ENCODE peak calls at places on chromosomes 16 and 17, in eight cellular contexts. S is lower leg skin; Z is cardiac fibroblast; Q is uterus; F is ovary; M is GM06990; K is WERI-Rb-1; U is CD4-positive, alpha-beta memory T cell. P is an unnamed sample.
A peak's percentile ranks its signal among the peaks of the same experiment; 100 is the strongest.

GRCh38 chr17:55248077-55248476 is 16.7 kb upstream of the HLF start:
- DNase-seq in S (no peak), Z (no peak), Q (no peak), F (no peak), M (no peak), K (no peak), U (no peak), P (no peak)

GRCh38 chr16:57637424-57637823 is 9.0 kb downstream of the ADGRG1 start:
- DNase-seq in S (no peak), Z (peak; percentile 53), Q (no peak), F (no peak), M (no peak), K (no peak), U (no peak), P (peak; percentile 68)

GRCh38 chr16:89924298-89924924 is 1.3 kb downstream of the TUBB3 start:
- DNase-seq in S (no peak), Z (peak; percentile 72), Q (no peak), F (peak; percentile 53), M (no peak), K (peak; percentile 77), U (no peak), P (no peak)

GRCh38 chr17:70029019-70029767 is 45.8 kb upstream of the KCNJ16 start:
- DNase-seq in S (no peak), Z (no peak), Q (no peak), F (no peak), M (no peak), K (no peak), U (no peak), P (no peak)

GRCh38 chr16:3793161-3793576 is 75.8 kb upstream of the TRAP1 start:
- DNase-seq in S (peak; percentile 22), Z (peak; percentile 50), Q (peak; percentile 51), F (peak; percentile 65), M (no peak), K (no peak), U (no peak), P (no peak)

GRCh38 chr17:75751676-75752404 is 13.2 kb downstream of the GALK1 start:
- DNase-seq in S (no peak), Z (no peak), Q (no peak), F (no peak), M (no peak), K (no peak), U (no peak), P (no peak)

GRCh38 chr17:48048321-48049140 is at the start of gene NFE2L1:
- DNase-seq in S (peak; percentile 87), Z (peak; percentile 96), Q (peak; percentile 86), F (peak; percentile 89), M (no peak), K (peak; percentile 97), U (peak; percentile 39), P (peak; percentile 95)

GRCh38 chr16:57042157-57043111 is 49.9 kb upstream of the CPNE2 start:
- DNase-seq in S (no peak), Z (no peak), Q (no peak), F (no peak), M (peak; percentile 74), K (no peak), U (peak; percentile 38), P (no peak)

GRCh38 chr17:63247706-63248105 is 198.4 kb downstream of the CYB561 start:
- DNase-seq in S (no peak), Z (peak; percentile 20), Q (no peak), F (no peak), M (no peak), K (no peak), U (no peak), P (no peak)

GRCh38 chr17:76137026-76137350 is 4.1 kb downstream of the FOXJ1 start:
- DNase-seq in S (no peak), Z (no peak), Q (no peak), F (no peak), M (no peak), K (no peak), U (no peak), P (no peak)

GRCh38 chr16:86222541-86222940 is 287.8 kb upstream of the FOXF1 start:
- DNase-seq in S (no peak), Z (peak; percentile 23), Q (no peak), F (no peak), M (no peak), K (peak; percentile 20), U (no peak), P (no peak)

GRCh38 chr16:81073560-81074330 is 3.3 kb downstream of the C16orf46 start:
- DNase-seq in S (no peak), Z (no peak), Q (no peak), F (no peak), M (no peak), K (no peak), U (no peak), P (no peak)

GRCh38 chr16:10878644-10879498 is 1.9 kb downstream of the CIITA start:
- DNase-seq in S (no peak), Z (peak; percentile 32), Q (peak; percentile 35), F (peak; percentile 47), M (peak; percentile 77), K (no peak), U (no peak), P (peak; percentile 85)

GRCh38 chr16:57644383-57645014 is 16.1 kb downstream of the ADGRG1 start:
- DNase-seq in S (no peak), Z (no peak), Q (no peak), F (no peak), M (no peak), K (no peak), U (no peak), P (no peak)

GRCh38 chr17:35010093-35010492 is 29.8 kb downstream of the LIG3 start:
- DNase-seq in S (no peak), Z (no peak), Q (no peak), F (no peak), M (no peak), K (no peak), U (no peak), P (no peak)

GRCh38 chr16:89565506-89566372 is 5.3 kb downstream of the RPL13 start:
- DNase-seq in S (peak; percentile 40), Z (peak; percentile 46), Q (no peak), F (peak; percentile 66), M (peak; percentile 75), K (peak; percentile 65), U (no peak), P (peak; percentile 54)

GRCh38 chr16:76195648-76196047 is 81.6 kb upstream of the CNTNAP4 start:
- DNase-seq in S (no peak), Z (no peak), Q (no peak), F (no peak), M (no peak), K (no peak), U (no peak), P (no peak)

GRCh38 chr16:1947369-1947670 is 4.3 kb upstream of the MSRB1 start:
- DNase-seq in S (no peak), Z (no peak), Q (no peak), F (no peak), M (no peak), K (no peak), U (no peak), P (no peak)

GRCh38 chr16:1949507-1949906 is 5.0 kb downstream of the RPL3L start:
- DNase-seq in S (no peak), Z (no peak), Q (no peak), F (no peak), M (no peak), K (no peak), U (no peak), P (no peak)

GRCh38 chr16:1953734-1954133 is 755 bp downstream of the RPL3L start:
- DNase-seq in S (no peak), Z (no peak), Q (no peak), F (no peak), M (no peak), K (no peak), U (no peak), P (no peak)

GRCh38 chr16:1950047-1950446 is 4.4 kb downstream of the RPL3L start:
- DNase-seq in S (no peak), Z (no peak), Q (no peak), F (no peak), M (no peak), K (no peak), U (no peak), P (no peak)

DNA sequence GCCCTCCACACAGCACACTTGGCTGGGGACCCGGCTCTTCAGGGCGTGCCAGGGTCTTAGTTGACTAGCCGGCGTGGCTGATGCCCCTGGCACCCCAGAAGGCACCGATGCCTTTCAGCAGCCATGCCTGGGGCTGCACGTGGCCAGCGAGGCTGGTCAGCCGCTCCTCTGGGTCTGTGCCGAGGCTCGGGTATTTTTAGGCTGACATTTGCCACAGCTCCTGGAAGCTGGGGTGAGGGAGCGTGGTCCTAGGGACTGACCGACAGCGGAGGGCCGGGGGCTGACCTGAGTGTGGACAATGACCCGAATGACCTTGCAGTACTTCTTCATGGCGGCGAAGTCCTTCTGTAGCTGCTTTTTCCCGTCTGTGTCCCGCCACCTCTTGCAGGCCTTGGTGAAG is 3.9 kb downstream of the RPL3L start:
- DNase-seq in S (no peak), Z (no peak), Q (no peak), F (no peak), M (no peak), K (no peak), U (no peak), P (no peak)
- H3K4me3 ChIP-seq in S (no peak overlapping the region), Z (no peak overlapping the region), Q (no peak overlapping the region), F (no peak overlapping the region), M (no peak overlapping the region), K (no peak overlapping the region), U (no peak overlapping the region), P (no peak overlapping the region)

DNA sequence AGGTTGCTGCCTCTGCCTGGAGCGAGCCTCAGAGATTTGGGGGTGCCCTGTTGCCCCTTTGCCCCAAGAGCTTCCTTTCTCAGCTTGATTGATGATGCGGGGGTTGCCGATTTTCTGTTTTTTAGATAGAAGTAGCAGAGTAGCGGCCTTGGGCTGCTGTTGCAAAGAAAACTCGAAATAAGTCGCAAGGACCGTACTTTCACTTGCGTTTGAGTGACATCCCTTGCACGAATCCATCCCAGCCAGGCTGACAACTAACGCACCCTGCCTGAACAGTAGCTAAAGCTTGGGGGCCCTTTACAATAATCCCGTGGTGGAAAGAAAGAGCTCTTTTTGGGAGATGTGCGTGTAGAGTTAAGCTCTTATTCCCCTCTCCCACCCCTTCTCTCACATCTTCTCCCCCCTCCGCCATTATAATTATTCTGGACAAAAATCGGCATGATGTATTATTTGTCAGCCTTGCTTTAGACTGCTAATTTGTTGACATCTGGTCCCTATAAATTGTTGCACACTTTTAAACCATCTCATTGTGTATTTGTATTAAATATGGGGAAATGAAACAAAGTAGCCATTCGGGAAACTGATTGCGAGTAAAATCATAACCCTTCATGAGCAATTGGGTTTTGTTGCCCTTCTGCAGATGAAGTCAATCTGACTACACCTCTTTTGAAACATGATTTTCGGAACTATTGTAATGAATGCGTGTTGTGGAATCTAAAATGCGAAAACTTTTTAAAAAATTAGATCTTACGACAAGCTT is 898 bp downstream of the USP10 start:
- DNase-seq in S (no peak), Z (peak; percentile 25), Q (no peak), F (no peak), M (peak; percentile 19), K (no peak), U (peak; percentile 52), P (no peak)
- H3K4me3 ChIP-seq in S (peak overlapping the region; percentile 96), Z (peak overlapping the region; percentile 82), Q (peak overlapping the region; percentile 50), F (peak overlapping the region; percentile 85), M (peak overlapping the region; percentile 83), K (peak overlapping the region; percentile 61), U (peak overlapping the region; percentile 78), P (peak overlapping the region; percentile 74)

GRCh38 chr16:30947533-30948086 is 1.3 kb upstream of the ORAI3 start:
- DNase-seq in S (no peak), Z (no peak), Q (no peak), F (no peak), M (no peak), K (no peak), U (no peak), P (no peak)
- H3K4me3 ChIP-seq in S (no peak overlapping the region), Z (no peak overlapping the region), Q (peak overlapping the region; percentile 57), F (peak overlapping the region; percentile 88), M (no peak overlapping the region), K (no peak overlapping the region), U (no peak overlapping the region), P (no peak overlapping the region)

GRCh38 chr17:57366177-57366557 is 109.8 kb downstream of the MSI2 start:
- DNase-seq in S (no peak), Z (no peak), Q (no peak), F (no peak), M (no peak), K (no peak), U (no peak), P (no peak)
- H3K4me3 ChIP-seq in S (no peak overlapping the region), Z (no peak overlapping the region), Q (no peak overlapping the region), F (no peak overlapping the region), M (no peak overlapping the region), K (no peak overlapping the region), U (no peak overlapping the region), P (no peak overlapping the region)